ENCODE peak calls at places on chromosomes 11 and 22, in seven cellular contexts. G is HCT116, Y is HepG2, A is SK-N-SH, N is K562, U is H1, D is GM12878. C is an unnamed sample.

GRCh38 chr11:19560156-19560555 is 152.5 kb upstream of the NAV2 start:
- DNase-seq in G (no peak), Y (no peak), A (peak), N (no peak), U (no peak), D (no peak), C (no peak)

GRCh38 chr22:32764330-32765116 is 37.0 kb upstream of the TIMP3 start:
- DNase-seq in G (no peak), Y (no peak), A (no peak), N (no peak), U (no peak), D (no peak), C (no peak)

GRCh38 chr22:50314455-50315288 is 7.2 kb upstream of the PLXNB2 start:
- DNase-seq in G (no peak), Y (no peak), A (peak), N (peak), U (no peak), D (peak), C (no peak)

GRCh38 chr22:50151571-50152537 is 18.7 kb upstream of the PANX2 start:
- DNase-seq in G (no peak), Y (no peak), A (no peak), N (no peak), U (no peak), D (no peak), C (no peak)

GRCh38 chr11:63020671-63021255 is 5.1 kb upstream of the SLC22A8 start:
- DNase-seq in G (peak), Y (no peak), A (peak), N (peak), U (peak), D (no peak), C (no peak)

GRCh38 chr11:78281511-78281910 is 92.8 kb downstream of the USP35 start:
- DNase-seq in G (no peak), Y (no peak), A (no peak), N (no peak), U (no peak), D (no peak), C (no peak)

GRCh38 chr11:35111171-35112055 is 27.6 kb upstream of the CD44 start:
- DNase-seq in G (no peak), Y (no peak), A (no peak), N (peak), U (no peak), D (no peak), C (peak)

GRCh38 chr11:107785401-107785800 is 73.2 kb downstream of the SLC35F2 start:
- DNase-seq in G (no peak), Y (no peak), A (no peak), N (no peak), U (no peak), D (no peak), C (no peak)

GRCh38 chr11:11982975-11983374 is 25.5 kb downstream of the DKK3 start:
- DNase-seq in G (no peak), Y (no peak), A (no peak), N (no peak), U (no peak), D (no peak), C (no peak)

GRCh38 chr22:50282361-50283144 is 12.4 kb upstream of the MAPK11 start:
- DNase-seq in G (peak), Y (no peak), A (no peak), N (no peak), U (no peak), D (no peak), C (peak)

GRCh38 chr11:125300791-125301218 is 136.3 kb downstream of the PKNOX2 start:
- DNase-seq in G (no peak), Y (no peak), A (peak), N (no peak), U (no peak), D (no peak), C (peak)

GRCh38 chr22:22520020-22520656 is at the start of gene ZNF280A:
- DNase-seq in G (peak), Y (peak), A (no peak), N (peak), U (no peak), D (no peak), C (peak)

GRCh38 chr11:47506363-47506762 is 46.6 kb downstream of the CELF1 start:
- DNase-seq in G (no peak), Y (no peak), A (no peak), N (no peak), U (no peak), D (no peak), C (no peak)

GRCh38 chr22:36568846-36569245 is 39.9 kb upstream of the EIF3D start:
- DNase-seq in G (no peak), Y (no peak), A (no peak), N (no peak), U (no peak), D (no peak), C (no peak)

GRCh38 chr22:36571991-36572390 is 43.0 kb upstream of the EIF3D start:
- DNase-seq in G (no peak), Y (no peak), A (no peak), N (no peak), U (no peak), D (no peak), C (peak)

GRCh38 chr22:36566720-36567119 is 37.8 kb upstream of the EIF3D start:
- DNase-seq in G (no peak), Y (no peak), A (no peak), N (no peak), U (no peak), D (no peak), C (no peak)

GRCh38 chr22:36573815-36574350 is 44.9 kb upstream of the EIF3D start:
- DNase-seq in G (no peak), Y (no peak), A (no peak), N (no peak), U (no peak), D (no peak), C (no peak)

DNA sequence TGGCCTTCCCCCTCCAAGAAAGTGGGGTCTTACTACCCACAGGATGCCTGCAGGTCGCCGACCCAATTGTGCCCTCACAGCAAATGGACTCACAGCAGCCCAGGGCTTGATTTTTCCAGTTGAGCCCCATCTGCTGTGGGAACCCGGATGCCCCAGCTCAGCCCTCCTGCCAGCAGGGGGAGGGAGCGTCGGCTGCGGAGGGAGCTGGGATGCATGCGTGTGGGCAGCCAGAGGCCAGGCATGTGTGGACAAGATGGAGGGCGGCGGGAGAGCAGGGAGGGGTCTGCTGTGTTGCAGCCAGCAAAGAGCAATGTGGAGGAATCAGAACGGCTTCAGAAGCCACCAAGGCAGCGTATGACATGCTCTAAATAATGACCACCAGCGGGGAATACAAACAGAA is 41.0 kb upstream of the EIF3D start:
- DNase-seq in G (peak), Y (peak), A (peak), N (peak), U (peak), D (no peak), C (no peak)
- TF ChIP-seq JUND in G (no peak), Y (no peak), A (no peak), N (no peak), U (no peak), D (no peak), C (no peak)

GRCh38 chr22:44274918-44275665 is 37.7 kb downstream of the SHISAL1 start:
- DNase-seq in G (no peak), Y (no peak), A (no peak), N (no peak), U (no peak), D (no peak), C (no peak)
- TF ChIP-seq JUND in G (no peak), Y (no peak), A (no peak), N (no peak), U (no peak), D (no peak), C (no peak)

GRCh38 chr11:68749061-68749491 is 2.2 kb downstream of the TESMIN start:
- DNase-seq in G (no peak), Y (no peak), A (no peak), N (no peak), U (no peak), D (no peak), C (peak)

GRCh38 chr11:68749501-68750196 is 1.7 kb downstream of the TESMIN start:
- DNase-seq in G (no peak), Y (no peak), A (no peak), N (no peak), U (no peak), D (no peak), C (peak)

GRCh38 chr11:68751331-68751856 is at the start of gene TESMIN:
- DNase-seq in G (peak), Y (peak), A (peak), N (peak), U (peak), D (peak), C (peak)

GRCh38 chr11:68750988-68751325 is 363 bp downstream of the TESMIN start:
- DNase-seq in G (no peak), Y (no peak), A (no peak), N (no peak), U (no peak), D (no peak), C (no peak)

DNA sequence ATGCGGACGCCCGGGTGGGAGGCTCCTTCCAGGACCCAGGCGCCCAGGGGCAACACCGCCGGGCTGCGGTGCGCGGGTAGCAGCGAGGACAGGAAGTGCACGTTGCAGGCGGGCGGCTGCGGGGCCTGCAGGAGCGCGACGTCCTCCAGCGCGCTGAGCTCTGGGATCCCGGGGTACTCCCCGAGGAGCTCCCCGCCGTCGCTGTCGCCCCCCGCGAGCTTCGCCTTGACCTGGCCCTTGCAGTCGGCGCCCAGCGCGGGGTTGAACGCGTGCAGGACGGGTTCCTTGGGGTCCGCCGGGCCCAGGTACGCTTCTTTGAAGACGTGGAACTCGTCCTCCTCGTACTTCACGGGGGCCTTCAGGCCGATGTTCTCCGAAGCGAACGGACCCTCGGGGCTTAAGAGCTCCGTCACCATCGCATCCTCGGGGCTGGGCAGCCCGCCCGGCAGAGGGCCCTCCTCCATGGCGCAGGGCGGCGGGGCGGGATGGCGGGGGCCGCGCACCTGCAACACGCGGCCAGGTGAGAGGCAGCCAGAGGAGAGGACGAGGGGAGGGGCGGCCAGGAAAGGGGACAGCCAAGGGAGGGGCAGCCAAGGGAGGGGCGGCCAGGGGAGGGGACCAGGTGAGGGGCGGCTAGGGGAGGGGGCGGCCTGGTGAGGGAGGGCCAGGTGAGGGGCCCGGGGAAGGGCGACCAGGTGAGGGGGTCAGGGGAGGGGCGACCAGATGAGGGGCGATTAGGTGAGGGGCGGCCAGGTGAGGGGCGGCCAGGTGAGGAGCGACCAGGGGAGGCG is 928 bp downstream of the TESMIN start:
- DNase-seq in G (no peak), Y (no peak), A (no peak), N (peak), U (peak), D (no peak), C (peak)
- TF ChIP-seq JUND in G (no peak), Y (no peak), A (no peak), N (no peak), U (no peak), D (no peak), C (no peak)

DNA sequence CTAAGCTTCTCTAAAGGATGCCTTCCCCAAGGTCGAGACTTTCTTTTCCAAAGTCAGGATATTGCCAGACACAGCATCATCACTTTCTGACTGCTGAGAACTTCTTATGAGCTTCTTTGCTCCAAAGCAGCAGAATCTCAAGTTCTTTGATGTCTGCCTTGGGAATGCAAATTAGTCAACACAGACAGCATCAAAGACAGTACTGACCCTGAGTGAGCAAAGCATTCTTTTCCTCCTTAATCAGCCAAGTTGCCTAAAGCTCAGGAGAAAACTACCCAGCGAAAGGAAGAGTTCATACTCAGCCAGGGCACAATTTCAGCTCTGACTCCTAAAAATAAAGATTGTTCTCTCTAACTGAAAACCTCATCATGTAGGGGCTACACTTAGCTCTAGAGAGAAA is 98.0 kb downstream of the SLC36A4 start:
- DNase-seq in G (no peak), Y (no peak), A (no peak), N (no peak), U (no peak), D (no peak), C (no peak)
- TF ChIP-seq JUND in G (no peak), Y (no peak), A (no peak), N (no peak), U (no peak), D (no peak), C (no peak)

GRCh38 chr11:71917646-71918045 is 10.7 kb downstream of the XNDC1N start:
- DNase-seq in G (no peak), Y (no peak), A (no peak), N (no peak), U (no peak), D (no peak), C (no peak)
- TF ChIP-seq JUND in G (no peak), Y (no peak), A (no peak), N (no peak), U (no peak), D (no peak), C (no peak)

GRCh38 chr11:87097582-87097981 is 59.8 kb downstream of the TMEM135 start:
- DNase-seq in G (peak), Y (peak), A (peak), N (peak), U (no peak), D (no peak), C (peak)
- TF ChIP-seq JUND in G (no peak), Y (no peak), A (no peak), N (peak), U (no peak), D (no peak), C (no peak)

DNA sequence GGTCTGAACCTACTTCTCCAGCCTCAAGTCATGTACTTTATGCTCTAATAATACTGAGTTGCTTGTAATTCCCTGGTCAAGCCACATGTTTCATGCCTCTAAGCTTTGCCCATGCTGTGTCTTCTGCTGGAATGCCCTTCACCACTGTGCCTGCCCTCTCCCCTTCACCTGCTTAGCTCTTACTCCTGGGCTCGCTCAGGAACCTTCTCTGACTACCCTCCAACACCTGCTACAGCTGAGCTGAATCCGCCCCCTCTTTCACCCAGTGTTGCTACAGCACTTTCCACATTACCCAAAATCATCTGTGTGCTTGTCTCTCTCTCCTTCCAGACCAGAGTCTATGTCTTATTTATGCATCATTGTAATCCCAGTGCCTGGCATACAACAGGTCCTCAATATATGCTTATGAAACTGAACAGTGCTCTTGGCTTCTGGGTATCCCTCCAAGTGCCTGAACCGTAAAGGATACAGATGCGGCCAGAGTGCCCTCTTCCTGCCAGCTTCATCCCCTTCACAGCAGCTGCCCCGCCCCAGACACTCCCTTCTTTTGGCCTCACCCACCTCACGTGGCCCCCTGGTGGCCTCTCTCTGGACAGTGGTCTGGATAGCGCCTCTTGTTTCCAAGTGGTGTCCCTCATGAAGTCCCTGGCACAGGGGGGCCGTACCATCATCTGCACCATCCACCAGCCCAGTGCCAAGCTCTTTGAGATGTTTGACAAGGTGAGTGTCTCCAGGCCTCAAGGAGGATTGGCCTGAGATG is 7.1 kb downstream of the ABCG4 start:
- DNase-seq in G (peak), Y (peak), A (peak), N (peak), U (no peak), D (no peak), C (peak)
- TF ChIP-seq JUND in G (no peak), Y (no peak), A (no peak), N (no peak), U (no peak), D (no peak), C (no peak)

GRCh38 chr22:30881361-30882180 is 87.0 kb downstream of the MORC2 start:
- DNase-seq in G (no peak), Y (peak), A (peak), N (peak), U (no peak), D (no peak), C (no peak)
- TF ChIP-seq JUND in G (no peak), Y (peak), A (no peak), N (peak), U (no peak), D (no peak), C (no peak)

GRCh38 chr22:29727248-29727551 is 7.4 kb downstream of the CABP7 start:
- DNase-seq in G (no peak), Y (peak), A (peak), N (peak), U (no peak), D (no peak), C (no peak)
- TF ChIP-seq JUND in G (no peak), Y (no peak), A (no peak), N (no peak), U (no peak), D (no peak), C (no peak)

C was measured in T47D.